ENCODE peak calls at places on chromosomes 12 and 14, in seven cellular contexts. K is stimulated activated CD4-positive, alpha-beta T cell treated with anti-CD3 and anti-CD28 coated beads, Interleukin-1b, Interleukin-23, amount 100 ng/mL, for 1 hour; M is M059J; G is epithelial cell of esophagus; F is NCI-H1092 treated with DMSO at 0.1 percent for 48 hours; Z is substantia nigra; A is frontal cortex. H is an unnamed sample.

GRCh38 chr12:17304503-17305347 is 698.8 kb upstream of the LMO3 start:
- DNase-seq in K (no peak), M (peak; percentile 9), G (peak; percentile 86), F (no peak), Z (no peak), A (no peak), H (no peak)

GRCh38 chr14:106218189-106218588 is 691.8 kb downstream of the TMEM121 start:
- DNase-seq in K (no peak), M (no peak), G (no peak), F (no peak), Z (no peak), A (no peak), H (no peak)

GRCh38 chr14:74915826-74916225 is 7.2 kb downstream of the RPS6KL1 start:
- DNase-seq in K (no peak), M (no peak), G (no peak), F (no peak), Z (no peak), A (no peak), H (no peak)

GRCh38 chr12:88399811-88400210 is 180.5 kb downstream of the KITLG start:
- DNase-seq in K (no peak), M (peak; percentile 42), G (peak; percentile 76), F (no peak), Z (no peak), A (no peak), H (no peak)

GRCh38 chr12:53725824-53726223 is 1.4 kb downstream of the CALCOCO1 start:
- DNase-seq in K (no peak), M (no peak), G (peak; percentile 38), F (no peak), Z (no peak), A (no peak), H (no peak)

GRCh38 chr12:131620946-131621681 is 89.8 kb upstream of the SFSWAP start:
- DNase-seq in K (no peak), M (no peak), G (no peak), F (no peak), Z (peak; percentile 56), A (no peak), H (no peak)

GRCh38 chr12:94172973-94173372 is 24.6 kb downstream of the PLXNC1 start:
- DNase-seq in K (no peak), M (peak; percentile 64), G (peak; percentile 81), F (no peak), Z (no peak), A (no peak), H (no peak)

GRCh38 chr14:85482549-85482948 is 47.4 kb upstream of the FLRT2 start:
- DNase-seq in K (no peak), M (no peak), G (no peak), F (no peak), Z (no peak), A (no peak), H (no peak)

GRCh38 chr12:64877363-64878004 is 53.0 kb downstream of the TBC1D30 start:
- DNase-seq in K (no peak), M (no peak), G (no peak), F (no peak), Z (no peak), A (no peak), H (no peak)

GRCh38 chr14:51677276-51677675 is 25.6 kb downstream of the FRMD6 start:
- DNase-seq in K (no peak), M (peak; percentile 51), G (no peak), F (no peak), Z (no peak), A (no peak), H (no peak)

GRCh38 chr12:25386823-25387134 is 136.1 kb upstream of the KRAS start:
- DNase-seq in K (peak; percentile 17), M (no peak), G (no peak), F (no peak), Z (no peak), A (no peak), H (no peak)

GRCh38 chr12:126998747-126999285 is 1268.2 kb upstream of the TMEM132C start:
- DNase-seq in K (no peak), M (peak; percentile 15), G (peak; percentile 3), F (no peak), Z (no peak), A (no peak), H (no peak)

GRCh38 chr14:88599761-88600439 is 37.1 kb downstream of the ZC3H14 start:
- DNase-seq in K (no peak), M (no peak), G (no peak), F (no peak), Z (no peak), A (no peak), H (no peak)

GRCh38 chr12:6946033-6946919 is 2.5 kb downstream of the C12orf57 start:
- DNase-seq in K (no peak), M (no peak), G (peak; percentile 98), F (peak; percentile 25), Z (no peak), A (no peak), H (peak; percentile 86)

GRCh38 chr12:66716522-66716921 is 37.6 kb upstream of the GRIP1 start:
- DNase-seq in K (no peak), M (no peak), G (no peak), F (no peak), Z (no peak), A (no peak), H (no peak)

GRCh38 chr12:30514666-30515065 is 181.0 kb downstream of the IPO8 start:
- DNase-seq in K (no peak), M (no peak), G (peak; percentile 78), F (no peak), Z (no peak), A (no peak), H (no peak)

GRCh38 chr14:103105580-103106168 is 11.1 kb downstream of the EXOC3L4 start:
- DNase-seq in K (no peak), M (no peak), G (no peak), F (no peak), Z (no peak), A (no peak), H (no peak)

GRCh38 chr14:70359076-70359424 is 433 bp downstream of the COX16 start:
- DNase-seq in K (no peak), M (no peak), G (no peak), F (peak; percentile 49), Z (no peak), A (no peak), H (no peak)

GRCh38 chr12:120939523-120939922 is 35.4 kb upstream of the SPPL3 start:
- DNase-seq in K (no peak), M (no peak), G (no peak), F (no peak), Z (no peak), A (no peak), H (no peak)

GRCh38 chr14:85587152-85587697 is 57.3 kb downstream of the FLRT2 start:
- DNase-seq in K (no peak), M (peak; percentile 16), G (peak; percentile 70), F (no peak), Z (no peak), A (no peak), H (no peak)

GRCh38 chr12:1819050-1819449 is 1.3 kb upstream of the LRTM2 start:
- DNase-seq in K (no peak), M (no peak), G (no peak), F (no peak), Z (no peak), A (no peak), H (no peak)

GRCh38 chr12:118704517-118704916 is 276.8 kb upstream of the SRRM4 start:
- DNase-seq in K (no peak), M (peak; percentile 3), G (no peak), F (no peak), Z (no peak), A (no peak), H (no peak)

GRCh38 chr14:75299064-75299463 is 20.4 kb downstream of the FOS start:
- DNase-seq in K (no peak), M (no peak), G (peak; percentile 91), F (no peak), Z (no peak), A (no peak), H (no peak)

GRCh38 chr12:5808956-5809355 is 136.1 kb downstream of the ANO2 start:
- DNase-seq in K (no peak), M (peak; percentile 97), G (no peak), F (no peak), Z (no peak), A (no peak), H (no peak)

GRCh38 chr12:117331691-117332090 is 29.7 kb downstream of the NOS1 start:
- DNase-seq in K (no peak), M (no peak), G (no peak), F (no peak), Z (no peak), A (no peak), H (no peak)

GRCh38 chr12:85713368-85713767 is 122.8 kb downstream of the RASSF9 start:
- DNase-seq in K (no peak), M (no peak), G (no peak), F (no peak), Z (no peak), A (no peak), H (no peak)

GRCh38 chr12:2396448-2396871 is 343.7 kb downstream of the CACNA1C start:
- DNase-seq in K (no peak), M (peak; percentile 66), G (no peak), F (no peak), Z (no peak), A (no peak), H (no peak)

GRCh38 chr12:49092816-49093406 is 1.7 kb downstream of the DHH start:
- DNase-seq in K (no peak), M (no peak), G (no peak), F (no peak), Z (no peak), A (no peak), H (no peak)

H was measured in NCI-H1048.